ENCODE peak calls at places on chromosomes 16 and 17, in five cellular contexts. One of them, this sample, is unnamed. For H3K4me1, the result is how much of the 10 kb centered on the place peaks cover.

GRCh38 chr16:77816293-77816692 is 27.9 kb downstream of the VAT1L start:
- DNase-seq in A673: no peak
- DNase-seq in OCI-LY7: no peak
- DNase-seq in prostate gland: no peak
- DNase-seq in upper lobe of right lung: no peak
- DNase-seq in this sample: no peak

GRCh38 chr17:61208301-61209098 is 191.1 kb upstream of the TBX2 start:
- DNase-seq in prostate gland: no peak
- DNase-seq in upper lobe of right lung: no peak
- DNase-seq in A673: no peak
- DNase-seq in OCI-LY7: no peak
- DNase-seq in this sample: no peak

GRCh38 chr16:28543072-28543471 is 4.3 kb upstream of the NUPR1 start:
- DNase-seq in prostate gland: peak
- DNase-seq in A673: no peak
- DNase-seq in upper lobe of right lung: peak
- DNase-seq in OCI-LY7: peak
- DNase-seq in this sample: peak

GRCh38 chr16:6643083-6643686 is 689.5 kb upstream of the RBFOX1 start:
- DNase-seq in prostate gland: peak
- DNase-seq in A673: peak
- DNase-seq in OCI-LY7: peak
- DNase-seq in upper lobe of right lung: no peak
- DNase-seq in this sample: no peak

GRCh38 chr17:59825533-59826316 is 67.0 kb downstream of the TUBD1 start:
- DNase-seq in A673: no peak
- DNase-seq in upper lobe of right lung: no peak
- DNase-seq in prostate gland: no peak
- DNase-seq in OCI-LY7: no peak
- DNase-seq in this sample: no peak

GRCh38 chr17:79192503-79193500 is 118.2 kb downstream of the ENGASE start:
- DNase-seq in upper lobe of right lung: no peak
- DNase-seq in A673: peak
- DNase-seq in OCI-LY7: peak
- DNase-seq in prostate gland: peak
- DNase-seq in this sample: no peak

GRCh38 chr16:23952128-23953041 is 116.6 kb downstream of the PRKCB start:
- DNase-seq in prostate gland: no peak
- DNase-seq in OCI-LY7: no peak
- DNase-seq in A673: peak
- DNase-seq in upper lobe of right lung: no peak
- DNase-seq in this sample: no peak

GRCh38 chr17:4566785-4567184 is 6.4 kb upstream of the GGT6 start:
- DNase-seq in prostate gland: peak
- DNase-seq in upper lobe of right lung: peak
- DNase-seq in OCI-LY7: peak
- DNase-seq in A673: peak
- DNase-seq in this sample: peak

GRCh38 chr17:81025756-81026155 is 9.2 kb upstream of the BAIAP2 start:
- DNase-seq in OCI-LY7: no peak
- DNase-seq in upper lobe of right lung: peak
- DNase-seq in A673: no peak
- DNase-seq in prostate gland: no peak
- DNase-seq in this sample: peak

GRCh38 chr17:28763137-28763799 is 19.5 kb downstream of the TRAF4 start:
- DNase-seq in upper lobe of right lung: no peak
- DNase-seq in prostate gland: no peak
- DNase-seq in A673: no peak
- DNase-seq in OCI-LY7: no peak
- DNase-seq in this sample: no peak

GRCh38 chr16:8523932-8524331 is 66.4 kb downstream of the TMEM114 start:
- DNase-seq in OCI-LY7: no peak
- DNase-seq in upper lobe of right lung: no peak
- DNase-seq in prostate gland: no peak
- DNase-seq in A673: no peak
- DNase-seq in this sample: no peak

GRCh38 chr17:28105501-28105900 is 63.0 kb downstream of the NLK start:
- DNase-seq in prostate gland: no peak
- DNase-seq in upper lobe of right lung: no peak
- DNase-seq in OCI-LY7: no peak
- DNase-seq in A673: no peak
- DNase-seq in this sample: no peak

GRCh38 chr17:33142703-33143299 is 150.3 kb downstream of the ASIC2 start:
- DNase-seq in upper lobe of right lung: no peak
- DNase-seq in OCI-LY7: peak
- DNase-seq in A673: peak
- DNase-seq in prostate gland: no peak
- DNase-seq in this sample: no peak

GRCh38 chr16:14015461-14015860 is 55.7 kb upstream of the MRTFB start:
- DNase-seq in OCI-LY7: no peak
- DNase-seq in upper lobe of right lung: no peak
- DNase-seq in A673: no peak
- DNase-seq in prostate gland: no peak
- DNase-seq in this sample: no peak

GRCh38 chr16:64083428-64084129 is 1038.3 kb downstream of the CDH11 start:
- DNase-seq in A673: no peak
- DNase-seq in OCI-LY7: no peak
- DNase-seq in upper lobe of right lung: no peak
- DNase-seq in prostate gland: no peak
- DNase-seq in this sample: no peak

GRCh38 chr17:437545-437944 is 84.9 kb upstream of the RPH3AL start:
- DNase-seq in A673: no peak
- DNase-seq in prostate gland: no peak
- DNase-seq in OCI-LY7: no peak
- DNase-seq in upper lobe of right lung: no peak
- DNase-seq in this sample: no peak

GRCh38 chr16:6846452-6846851 is 486.2 kb upstream of the RBFOX1 start:
- DNase-seq in upper lobe of right lung: no peak
- DNase-seq in OCI-LY7: no peak
- DNase-seq in prostate gland: no peak
- DNase-seq in A673: no peak
- DNase-seq in this sample: no peak

GRCh38 chr17:45234641-45235040 is 13.0 kb downstream of the FMNL1 start:
- DNase-seq in A673: no peak
- DNase-seq in prostate gland: no peak
- DNase-seq in upper lobe of right lung: no peak
- DNase-seq in OCI-LY7: peak
- DNase-seq in this sample: peak

GRCh38 chr17:2050246-2050866 is 4.5 kb upstream of the HIC1 start:
- DNase-seq in prostate gland: peak
- DNase-seq in upper lobe of right lung: peak
- DNase-seq in A673: peak
- DNase-seq in OCI-LY7: peak
- DNase-seq in this sample: peak

GRCh38 chr17:48177816-48178215 is 70.2 kb downstream of the SNX11 start:
- DNase-seq in OCI-LY7: no peak
- DNase-seq in prostate gland: no peak
- DNase-seq in upper lobe of right lung: no peak
- DNase-seq in A673: no peak
- DNase-seq in this sample: no peak

GRCh38 chr17:42667088-42667951 is 8.2 kb downstream of the TUBG2 start:
- DNase-seq in prostate gland: peak
- DNase-seq in upper lobe of right lung: no peak
- DNase-seq in A673: no peak
- DNase-seq in OCI-LY7: no peak
- DNase-seq in this sample: peak

GRCh38 chr16:75761111-75761510 is 34.8 kb upstream of the CPHXL start:
- DNase-seq in OCI-LY7: peak
- DNase-seq in A673: peak
- DNase-seq in prostate gland: no peak
- DNase-seq in upper lobe of right lung: no peak
- DNase-seq in this sample: no peak

DNA sequence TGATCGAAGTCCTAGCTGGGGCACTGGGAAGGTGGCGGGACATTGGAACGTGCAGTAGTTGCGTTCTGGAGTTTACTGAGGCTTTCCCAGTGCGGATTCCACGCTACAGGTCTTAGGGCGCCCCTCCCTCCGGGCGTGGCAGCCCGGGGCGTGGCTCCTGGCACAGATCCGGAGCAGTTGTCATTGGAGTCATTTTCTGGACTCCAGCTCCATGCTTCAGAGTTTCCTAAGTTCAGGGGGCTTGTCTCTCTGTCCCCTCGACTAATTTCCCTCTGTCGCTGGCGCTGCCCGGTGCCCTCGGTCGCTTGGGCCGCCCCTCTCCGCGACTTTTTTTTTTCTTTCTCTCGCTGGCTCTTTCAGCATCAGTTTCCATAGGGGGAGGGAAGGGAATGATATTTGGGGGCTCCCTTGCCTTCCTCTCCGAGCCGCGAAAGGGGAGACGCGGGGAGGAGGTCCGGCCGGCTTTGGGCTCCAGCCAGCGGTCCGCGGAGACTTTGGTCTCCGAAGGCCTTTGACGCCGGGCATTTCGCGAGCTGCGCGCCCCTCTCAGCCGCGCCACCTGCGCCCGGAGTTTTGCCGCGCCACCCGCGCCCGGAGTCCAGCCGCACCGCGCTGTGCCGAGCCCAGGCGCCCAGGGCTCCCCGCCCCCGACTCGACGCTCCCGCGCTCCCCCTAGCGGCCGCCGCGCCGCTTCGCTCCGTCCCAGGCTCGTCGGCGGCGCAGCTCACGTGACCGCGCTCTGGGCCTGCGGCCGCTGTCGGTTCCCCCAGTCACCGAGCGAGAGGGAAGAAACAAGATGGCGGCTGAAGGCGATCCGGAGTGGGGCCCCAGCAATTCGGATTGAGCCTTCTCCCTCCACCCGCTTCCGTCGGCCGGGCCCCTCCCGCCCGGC is at the start of gene BPTF:
- DNase-seq in OCI-LY7: peak
- DNase-seq in prostate gland: peak
- DNase-seq in A673: peak
- DNase-seq in upper lobe of right lung: peak
- DNase-seq in this sample: peak
- H3K4me1 ChIP-seq in OCI-LY7: half or more
- H3K4me1 ChIP-seq in prostate gland: under half
- H3K4me1 ChIP-seq in A673: under half
- H3K4me1 ChIP-seq in upper lobe of right lung: under half
- H3K4me1 ChIP-seq in this sample: under half

GRCh38 chr17:6075050-6075449 is 4.9 kb downstream of the WSCD1 start:
- DNase-seq in OCI-LY7: no peak
- DNase-seq in upper lobe of right lung: no peak
- DNase-seq in prostate gland: no peak
- DNase-seq in A673: no peak
- DNase-seq in this sample: no peak
- H3K4me1 ChIP-seq in OCI-LY7: under half
- H3K4me1 ChIP-seq in upper lobe of right lung: under half
- H3K4me1 ChIP-seq in prostate gland: under half
- H3K4me1 ChIP-seq in A673: under half
- H3K4me1 ChIP-seq in this sample: under half

DNA sequence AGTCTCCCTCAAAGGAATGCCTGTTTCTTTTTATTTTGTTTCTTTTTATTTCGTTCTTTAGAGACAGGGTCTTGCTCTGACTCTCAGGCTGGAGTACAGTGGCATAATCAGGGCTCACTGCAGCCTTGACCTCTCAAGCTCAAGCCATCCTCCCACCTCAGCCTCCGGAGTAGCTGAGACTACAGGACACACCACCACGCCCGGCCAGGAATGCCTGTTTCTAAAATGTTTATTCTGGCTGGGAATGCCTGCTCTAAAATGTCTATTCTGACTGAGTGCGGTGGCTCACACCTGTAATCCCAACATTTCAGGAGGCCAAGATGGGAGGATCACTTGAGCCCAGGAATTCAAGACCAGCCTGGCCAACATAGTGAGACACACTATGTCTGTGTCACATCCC is 2.5 kb upstream of the MMP28 start:
- DNase-seq in A673: no peak
- DNase-seq in OCI-LY7: no peak
- DNase-seq in upper lobe of right lung: no peak
- DNase-seq in prostate gland: no peak
- DNase-seq in this sample: no peak
- H3K4me1 ChIP-seq in A673: under half
- H3K4me1 ChIP-seq in OCI-LY7: under half
- H3K4me1 ChIP-seq in upper lobe of right lung: under half
- H3K4me1 ChIP-seq in prostate gland: under half
- H3K4me1 ChIP-seq in this sample: under half

GRCh38 chr16:2473999-2474876 is 689 bp upstream of the TBC1D24 start:
- DNase-seq in upper lobe of right lung: peak
- DNase-seq in prostate gland: no peak
- DNase-seq in A673: peak
- DNase-seq in OCI-LY7: peak
- DNase-seq in this sample: peak
- H3K4me1 ChIP-seq in upper lobe of right lung: under half
- H3K4me1 ChIP-seq in prostate gland: under half
- H3K4me1 ChIP-seq in A673: under half
- H3K4me1 ChIP-seq in OCI-LY7: half or more
- H3K4me1 ChIP-seq in this sample: half or more

GRCh38 chr16:67664871-67665270 is 1.7 kb downstream of the ENKD1 start:
- DNase-seq in OCI-LY7: no peak
- DNase-seq in upper lobe of right lung: no peak
- DNase-seq in prostate gland: no peak
- DNase-seq in A673: no peak
- DNase-seq in this sample: no peak

GRCh38 chr16:67663151-67663876 is 2.6 kb downstream of the PARD6A start:
- DNase-seq in OCI-LY7: peak
- DNase-seq in upper lobe of right lung: no peak
- DNase-seq in prostate gland: no peak
- DNase-seq in A673: peak
- DNase-seq in this sample: no peak

GRCh38 chr16:67662653-67663010 is 1.9 kb downstream of the PARD6A start:
- DNase-seq in OCI-LY7: no peak
- DNase-seq in prostate gland: no peak
- DNase-seq in A673: no peak
- DNase-seq in upper lobe of right lung: no peak
- DNase-seq in this sample: no peak

GRCh38 chr16:67664258-67664657 is 2.3 kb downstream of the ENKD1 start:
- DNase-seq in A673: no peak
- DNase-seq in OCI-LY7: no peak
- DNase-seq in upper lobe of right lung: no peak
- DNase-seq in prostate gland: no peak
- DNase-seq in this sample: no peak

DNA sequence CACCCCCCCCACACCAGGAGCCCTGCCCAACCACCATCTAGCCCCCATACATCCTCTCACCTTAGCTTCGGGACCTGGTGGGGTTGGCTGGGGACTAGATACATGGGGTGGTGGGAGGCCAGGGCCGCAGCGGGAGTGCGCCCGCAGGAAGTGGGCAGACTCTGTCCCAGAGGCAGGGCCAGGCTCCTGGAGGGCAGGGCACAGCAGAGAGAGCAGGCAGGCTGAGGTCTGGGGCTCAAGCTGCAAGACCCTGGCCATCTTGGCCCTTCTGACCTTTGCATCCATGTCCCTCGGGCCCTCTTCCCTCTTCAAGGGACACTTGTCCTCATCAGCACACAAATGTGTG is 2.7 kb downstream of the ENKD1 start:
- DNase-seq in prostate gland: no peak
- DNase-seq in A673: no peak
- DNase-seq in OCI-LY7: no peak
- DNase-seq in upper lobe of right lung: no peak
- DNase-seq in this sample: no peak
- H3K4me1 ChIP-seq in prostate gland: under half
- H3K4me1 ChIP-seq in A673: under half
- H3K4me1 ChIP-seq in OCI-LY7: under half
- H3K4me1 ChIP-seq in upper lobe of right lung: under half
- H3K4me1 ChIP-seq in this sample: half or more

GRCh38 chr17:74875970-74876593 is 3.3 kb upstream of the FDXR start:
- DNase-seq in upper lobe of right lung: no peak
- DNase-seq in A673: no peak
- DNase-seq in prostate gland: no peak
- DNase-seq in OCI-LY7: no peak
- DNase-seq in this sample: no peak
- H3K4me1 ChIP-seq in upper lobe of right lung: under half
- H3K4me1 ChIP-seq in A673: under half
- H3K4me1 ChIP-seq in prostate gland: under half
- H3K4me1 ChIP-seq in OCI-LY7: under half
- H3K4me1 ChIP-seq in this sample: under half